ENCODE peak calls at places on chromosomes 12 and 14, in four cellular contexts. W is WTC11, Y is GM12878, T is SK-N-SH. L is an unnamed sample.

GRCh38 chr12:110776410-110776809 is 33.7 kb upstream of the PPP1CC start:
- DNase-seq in T (no peak), W (no peak), Y (peak; percentile 96), L (no peak)

GRCh38 chr14:87756661-87757060 is 236.3 kb downstream of the GALC start:
- DNase-seq in Y (no peak), T (no peak), W (no peak), L (no peak)

GRCh38 chr12:55698965-55699364 is 8.7 kb downstream of the ITGA7 start:
- DNase-seq in Y (no peak), W (no peak), T (no peak), L (no peak)

GRCh38 chr12:117857632-117858274 is 111.0 kb downstream of the KSR2 start:
- DNase-seq in Y (peak; percentile 25), W (peak; percentile 83), T (peak; percentile 71), L (peak; percentile 72)

GRCh38 chr12:75889214-75889613 is 142.4 kb downstream of the PHLDA1 start:
- DNase-seq in T (no peak), W (peak; percentile 33), Y (no peak), L (no peak)

GRCh38 chr12:69464433-69464832 is 5.8 kb upstream of the FRS2 start:
- DNase-seq in T (no peak), W (no peak), Y (no peak), L (no peak)

GRCh38 chr12:106918746-106919145 is 37.0 kb upstream of the TMEM263 start:
- DNase-seq in W (peak; percentile 50), T (peak; percentile 59), Y (no peak), L (peak; percentile 44)

GRCh38 chr12:15274561-15274967 is 47.7 kb upstream of the PTPRO start:
- DNase-seq in W (no peak), Y (no peak), T (peak; percentile 23), L (no peak)

GRCh38 chr14:39431416-39432178 is 636 bp downstream of the FBXO33 start:
- DNase-seq in Y (no peak), W (peak; percentile 58), T (peak; percentile 32), L (peak; percentile 35)

GRCh38 chr12:116381744-116382455 is 104.4 kb upstream of the MED13L start:
- DNase-seq in Y (no peak), T (no peak), W (peak; percentile 58), L (no peak)

GRCh38 chr12:1496162-1496925 is 98.0 kb downstream of the FBXL14 start:
- DNase-seq in Y (no peak), T (no peak), W (no peak), L (no peak)

GRCh38 chr14:51071851-51072250 is 23.1 kb downstream of the TRIM9 start:
- DNase-seq in Y (no peak), T (no peak), W (no peak), L (no peak)

GRCh38 chr12:60689137-60689536 is 1093.3 kb downstream of the SLC16A7 start:
- DNase-seq in T (no peak), Y (no peak), W (peak; percentile 34), L (no peak)

GRCh38 chr14:99451234-99451633 is 29.4 kb downstream of the SETD3 start:
- DNase-seq in Y (no peak), W (no peak), T (no peak), L (no peak)

GRCh38 chr12:127310548-127310947 is 956.4 kb upstream of the TMEM132C start:
- DNase-seq in T (no peak), Y (no peak), W (no peak), L (no peak)

GRCh38 chr12:105414088-105414487 is 83.6 kb downstream of the C12orf75 start:
- DNase-seq in Y (no peak), T (no peak), W (no peak), L (no peak)

GRCh38 chr12:105406497-105406896 is 76.0 kb downstream of the C12orf75 start:
- DNase-seq in Y (no peak), W (no peak), T (no peak), L (no peak)

GRCh38 chr12:105409286-105409685 is 78.8 kb downstream of the C12orf75 start:
- DNase-seq in Y (no peak), W (no peak), T (no peak), L (no peak)

GRCh38 chr12:105409881-105410471 is 79.5 kb downstream of the C12orf75 start:
- DNase-seq in T (peak; percentile 37), Y (no peak), W (no peak), L (no peak)
- TF ChIP-seq USF1 in T (no peak), Y (no peak), W (no peak), L (no peak)

DNA sequence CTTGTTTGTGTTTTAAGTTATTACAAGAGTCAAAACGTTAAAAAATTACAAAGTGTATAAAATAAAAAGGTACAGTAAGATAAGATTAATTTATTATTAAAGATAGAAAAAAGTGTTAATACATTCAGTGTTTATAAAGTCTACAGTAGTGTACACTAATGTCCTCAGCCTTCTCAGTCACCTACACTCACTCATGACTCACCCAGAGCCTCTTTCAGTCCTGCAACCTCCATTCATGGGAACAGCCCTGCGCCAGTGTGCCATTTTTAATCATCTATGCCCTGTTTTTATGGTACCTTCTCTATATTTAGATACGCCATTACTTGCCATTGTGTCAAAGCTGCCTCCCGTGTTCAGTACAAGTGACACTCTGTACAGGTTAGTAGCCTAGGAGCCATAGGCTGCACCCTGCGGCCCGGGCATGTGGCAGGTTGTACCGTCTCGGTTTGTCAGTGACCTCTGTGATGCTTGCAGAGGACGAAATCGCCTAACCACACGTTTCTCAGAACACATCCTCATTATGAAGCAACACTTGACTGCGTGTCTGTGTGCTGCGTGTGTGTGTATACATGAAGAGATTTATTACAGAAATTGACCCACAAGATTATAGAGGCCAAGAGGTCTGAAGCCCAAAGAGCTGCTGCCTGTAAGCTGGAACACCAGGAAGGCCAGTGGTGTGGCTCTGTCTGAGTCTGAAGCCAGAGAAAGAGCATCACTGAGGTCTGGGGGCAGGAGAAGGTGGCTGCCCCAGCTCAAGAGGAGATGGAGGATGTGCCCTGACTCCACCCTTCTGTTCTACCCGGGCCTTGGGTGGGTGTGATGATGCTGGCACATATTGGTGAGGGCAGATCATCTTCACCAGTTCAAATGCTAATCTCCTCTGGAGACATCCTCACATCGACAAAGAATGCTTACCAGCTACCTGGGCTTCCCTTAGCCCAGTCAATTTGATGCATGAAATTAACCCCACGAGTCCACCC is 116.6 kb upstream of the C14orf180 start:
- DNase-seq in T (no peak), W (no peak), Y (no peak), L (no peak)
- TF ChIP-seq USF1 in T (no peak), W (no peak), Y (no peak), L (no peak)

DNA sequence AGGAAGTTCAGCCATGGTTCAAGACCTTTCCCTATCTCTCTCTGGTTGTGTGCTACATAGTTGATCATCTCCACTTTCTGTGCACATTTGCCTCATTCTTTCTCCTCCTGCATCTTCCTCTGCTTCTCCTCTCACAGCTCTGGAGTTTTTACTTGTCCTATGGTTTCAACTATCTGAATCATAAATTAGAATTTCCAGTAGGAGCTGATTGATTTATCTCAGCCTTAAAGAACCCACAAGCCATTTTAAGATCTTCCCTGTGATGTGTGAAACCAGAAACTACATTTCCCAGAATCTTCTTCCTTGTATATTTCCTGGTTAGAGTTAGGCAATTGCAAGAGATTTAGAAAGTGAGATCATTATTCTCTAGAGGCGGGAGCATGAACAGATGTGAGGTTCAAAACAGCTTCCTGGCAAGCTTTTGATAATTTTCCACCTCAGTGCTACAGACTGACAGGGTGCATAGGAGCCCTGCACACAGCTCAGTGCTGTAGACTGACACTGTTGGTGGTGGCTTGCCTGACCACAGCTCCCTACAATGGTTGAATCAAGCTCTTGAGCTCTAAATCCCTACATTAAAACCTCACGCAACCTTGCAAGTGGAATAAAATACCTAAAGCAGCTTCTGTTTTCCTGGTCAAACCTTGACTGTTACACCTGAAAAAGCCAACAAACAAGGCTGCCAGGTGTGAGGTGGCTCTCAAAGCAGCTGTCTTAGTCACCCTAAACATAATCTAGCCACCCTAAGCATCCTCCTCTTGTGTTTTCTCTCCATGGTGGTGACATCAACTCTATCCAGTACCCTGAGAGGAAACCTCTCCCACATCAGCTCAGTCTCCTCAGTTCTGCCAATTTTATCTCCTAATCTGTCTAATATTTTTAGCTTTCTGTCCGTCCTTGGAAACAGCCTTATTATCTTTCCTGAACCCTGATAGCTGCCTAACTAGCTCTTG is 21.5 kb upstream of the IFNG start:
- DNase-seq in Y (no peak), T (no peak), W (no peak), L (no peak)
- TF ChIP-seq USF1 in Y (no peak), T (no peak), W (no peak), L (no peak)

DNA sequence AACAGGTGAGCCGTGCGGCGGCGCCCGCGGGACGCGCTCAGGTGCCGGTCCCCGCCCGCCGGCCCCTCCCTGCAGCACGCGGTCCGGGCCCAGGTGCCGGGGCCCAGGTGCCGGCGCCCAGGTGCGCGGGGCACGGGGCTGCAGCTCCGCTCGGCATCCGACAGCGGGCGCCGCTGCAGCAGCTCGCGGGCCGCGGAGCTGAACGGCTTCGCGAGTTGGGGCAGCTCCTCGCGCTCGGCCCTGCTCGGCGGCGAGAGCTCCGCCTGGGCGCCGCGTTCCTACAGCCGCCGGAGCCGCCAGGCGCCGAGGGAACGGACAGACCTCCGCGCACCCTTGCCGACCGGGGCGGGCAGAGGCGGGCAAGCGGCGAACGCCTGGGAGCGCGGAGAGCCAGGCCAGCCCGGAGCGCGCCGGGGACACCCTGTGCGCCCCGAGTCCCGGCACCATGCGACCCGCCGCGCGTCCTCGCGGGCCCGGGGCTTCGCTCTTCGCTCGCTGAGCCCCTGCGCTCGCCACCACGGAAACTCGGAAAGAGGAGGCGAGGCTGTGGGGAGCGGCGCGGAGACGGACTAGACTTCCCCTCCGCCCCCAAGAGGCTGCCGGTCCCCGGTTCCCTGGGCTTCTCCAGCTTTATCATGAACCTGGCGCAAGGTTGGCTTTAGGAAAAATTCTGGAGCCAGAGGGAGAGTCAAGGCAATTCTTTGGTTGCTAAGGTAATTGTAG is at the start of gene RGS6:
- DNase-seq in Y (no peak), T (peak; percentile 52), W (peak; percentile 82), L (no peak)
- TF ChIP-seq USF1 in Y (no peak), T (no peak), W (no peak), L (no peak)

GRCh38 chr12:95739561-95740313 is 50.8 kb downstream of the NTN4 start:
- DNase-seq in T (no peak), Y (no peak), W (no peak), L (no peak)

GRCh38 chr12:95742586-95742985 is 48.0 kb downstream of the NTN4 start:
- DNase-seq in T (no peak), W (no peak), Y (no peak), L (no peak)

GRCh38 chr12:95738024-95738611 is 52.4 kb downstream of the NTN4 start:
- DNase-seq in Y (no peak), T (no peak), W (no peak), L (no peak)

GRCh38 chr12:95741635-95742034 is 48.9 kb downstream of the NTN4 start:
- DNase-seq in W (no peak), T (no peak), Y (no peak), L (no peak)

GRCh38 chr12:95740751-95741150 is 49.8 kb downstream of the NTN4 start:
- DNase-seq in Y (no peak), T (no peak), W (no peak), L (no peak)
- TF ChIP-seq USF1 in Y (no peak), T (no peak), W (no peak), L (no peak)

GRCh38 chr12:100279159-100279558 is 12.2 kb downstream of the SCYL2 start:
- DNase-seq in W (peak; percentile 23), Y (no peak), T (no peak), L (peak; percentile 36)

DNA sequence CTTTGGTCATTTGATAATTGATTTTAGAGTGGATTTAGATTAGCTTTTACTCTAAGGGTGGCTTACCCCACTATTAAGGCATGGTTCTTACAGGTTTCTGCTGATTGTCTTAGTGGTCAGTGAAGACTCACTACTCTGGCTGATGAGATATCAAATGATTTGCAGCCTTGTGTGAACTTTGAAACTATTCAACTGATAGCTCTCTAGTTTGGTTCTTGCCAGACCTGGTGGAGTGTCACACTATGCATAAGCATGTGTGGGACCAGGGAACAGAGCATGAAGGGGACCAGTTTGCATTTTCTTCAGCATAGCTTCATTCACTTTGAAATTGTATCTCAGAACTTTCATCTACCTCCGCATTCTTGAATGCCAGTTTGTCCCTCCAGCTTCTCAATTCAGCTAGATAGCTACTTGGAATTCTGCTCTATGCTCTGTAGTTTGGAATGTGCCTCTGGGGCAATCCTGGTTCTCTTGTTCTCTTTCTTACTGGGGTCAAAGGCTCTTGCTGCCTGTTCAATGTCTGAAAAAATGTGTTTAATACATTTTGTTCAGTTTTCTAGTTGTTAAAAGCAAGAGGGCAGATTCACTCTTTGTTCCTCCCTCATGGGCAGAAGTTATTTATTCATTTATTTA is 12.8 kb downstream of the SCYL2 start:
- DNase-seq in W (no peak), Y (no peak), T (no peak), L (peak; percentile 24)
- TF ChIP-seq USF1 in W (no peak), Y (no peak), T (no peak), L (no peak)